ENCODE peak calls at places on chromosomes 5 and 9, in ten cellular contexts. L is RWPE2, S is mesenchymal stem cell, A is sigmoid colon, X is tibial nerve, R is MM.1S, F is small intestine, G is SK-N-MC, N is A549, M is mesendoderm. B is an unnamed sample.

GRCh38 chr5:527646-528591 is 3.7 kb upstream of the SLC9A3 start:
- DNase-seq in L (no peak), S (no peak), A (no peak), X (no peak), R (peak; percentile 5), F (no peak), G (no peak), N (no peak), M (no peak), B (no peak)

GRCh38 chr5:132591140-132591539 is 34.4 kb downstream of the RAD50 start:
- DNase-seq in L (no peak), S (peak; percentile 32), A (no peak), X (no peak), R (no peak), F (no peak), G (no peak), N (peak; percentile 18), M (peak; percentile 2), B (peak; percentile 14)

GRCh38 chr9:95574176-95574575 is 57.4 kb upstream of the PTCH1 start:
- DNase-seq in L (no peak), S (no peak), A (no peak), X (no peak), R (no peak), F (no peak), G (no peak), N (peak; percentile 14), M (no peak), B (peak; percentile 3)

GRCh38 chr5:43638556-43638955 is 35.6 kb downstream of the NNT start:
- DNase-seq in L (no peak), S (no peak), A (no peak), X (no peak), R (no peak), F (no peak), G (peak; percentile 39), N (no peak), M (no peak), B (no peak)

GRCh38 chr9:68844623-68845612 is 139.9 kb downstream of the PIP5K1B start:
- DNase-seq in L (no peak), S (peak; percentile 23), A (no peak), X (no peak), R (peak; percentile 74), F (no peak), G (no peak), N (peak; percentile 24), M (peak; percentile 65), B (peak; percentile 37)

GRCh38 chr5:68424799-68425537 is 209.4 kb downstream of the PIK3R1 start:
- DNase-seq in L (no peak), S (peak; percentile 52), A (no peak), X (no peak), R (peak; percentile 72), F (peak; percentile 77), G (no peak), N (no peak), M (no peak), B (peak; percentile 93)

GRCh38 chr5:152439791-152440190 is 34.7 kb upstream of the NMUR2 start:
- DNase-seq in L (no peak), S (no peak), A (no peak), X (no peak), R (no peak), F (no peak), G (no peak), N (no peak), M (no peak), B (no peak)

GRCh38 chr9:109574061-109574882 is 76.2 kb upstream of the PTPN3 start:
- DNase-seq in L (no peak), S (peak; percentile 75), A (no peak), X (no peak), R (peak; percentile 73), F (peak; percentile 52), G (peak; percentile 73), N (peak; percentile 58), M (peak; percentile 61), B (peak; percentile 51)

GRCh38 chr9:70298245-70298771 is 39.5 kb downstream of the SMC5 start:
- DNase-seq in L (no peak), S (no peak), A (no peak), X (no peak), R (no peak), F (no peak), G (no peak), N (no peak), M (no peak), B (no peak)

GRCh38 chr5:155728146-155728856 is 598.7 kb upstream of the SGCD start:
- DNase-seq in L (peak; percentile 72), S (peak; percentile 11), A (peak; percentile 70), X (no peak), R (no peak), F (peak; percentile 13), G (no peak), N (peak; percentile 64), M (peak; percentile 73), B (no peak)

GRCh38 chr5:155729684-155730059 is 597.3 kb upstream of the SGCD start:
- DNase-seq in L (no peak), S (no peak), A (no peak), X (no peak), R (no peak), F (no peak), G (no peak), N (no peak), M (peak; percentile 14), B (no peak)

GRCh38 chr5:155726267-155726666 is 600.7 kb upstream of the SGCD start:
- DNase-seq in L (no peak), S (peak; percentile 1), A (no peak), X (no peak), R (no peak), F (no peak), G (no peak), N (peak; percentile 21), M (peak; percentile 57), B (no peak)

GRCh38 chr5:155728857-155729683 is 597.9 kb upstream of the SGCD start:
- DNase-seq in L (peak; percentile 58), S (peak; percentile 1), A (no peak), X (no peak), R (no peak), F (no peak), G (no peak), N (no peak), M (peak; percentile 52), B (no peak)

GRCh38 chr5:155727512-155728145 is 599.3 kb upstream of the SGCD start:
- DNase-seq in L (no peak), S (no peak), A (no peak), X (no peak), R (no peak), F (no peak), G (no peak), N (peak; percentile 20), M (peak; percentile 20), B (no peak)
- H3K4me3 ChIP-seq in L (no peak overlapping the region), S (peak overlapping the region; percentile 45), A (peak overlapping the region; percentile 22), X (no peak overlapping the region), R (no peak overlapping the region), F (no peak overlapping the region), G (peak overlapping the region; percentile 46), N (peak overlapping the region; percentile 62), M (no peak overlapping the region), B (no peak overlapping the region)

GRCh38 chr5:159096555-159097460 is 2.9 kb downstream of the EBF1 start:
- DNase-seq in L (no peak), S (no peak), A (no peak), X (no peak), R (no peak), F (no peak), G (no peak), N (no peak), M (peak; percentile 47), B (no peak)
- H3K4me3 ChIP-seq in L (no peak overlapping the region), S (peak overlapping the region; percentile 98), A (peak overlapping the region; percentile 29), X (peak overlapping the region; percentile 58), R (no peak overlapping the region), F (peak overlapping the region; percentile 27), G (no peak overlapping the region), N (no peak overlapping the region), M (no peak overlapping the region), B (no peak overlapping the region)

DNA sequence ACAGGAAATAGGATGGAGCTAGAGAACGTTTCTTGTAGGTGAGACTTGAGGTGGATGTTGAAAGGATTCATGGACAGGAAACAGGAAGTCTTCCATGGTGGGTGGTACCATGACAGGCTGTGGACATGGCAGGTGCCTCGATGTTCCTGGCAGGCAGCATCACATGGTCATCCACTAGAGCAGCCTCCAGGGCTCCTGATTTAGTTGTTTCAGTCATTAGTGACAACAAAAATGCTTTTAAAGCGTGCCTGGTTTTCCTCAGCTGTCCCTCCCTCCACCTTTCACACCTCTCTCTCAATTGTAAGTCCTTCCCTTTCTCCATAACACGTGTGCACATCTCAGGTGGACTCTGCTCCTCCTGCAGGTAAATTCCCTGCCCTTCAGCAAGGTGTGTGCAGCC is 25.2 kb upstream of the ASPN start:
- DNase-seq in L (no peak), S (no peak), A (no peak), X (no peak), R (no peak), F (peak; percentile 12), G (no peak), N (no peak), M (no peak), B (peak; percentile 14)
- H3K4me3 ChIP-seq in L (no peak overlapping the region), S (peak overlapping the region; percentile 13), A (no peak overlapping the region), X (no peak overlapping the region), R (no peak overlapping the region), F (no peak overlapping the region), G (no peak overlapping the region), N (no peak overlapping the region), M (no peak overlapping the region), B (no peak overlapping the region)

DNA sequence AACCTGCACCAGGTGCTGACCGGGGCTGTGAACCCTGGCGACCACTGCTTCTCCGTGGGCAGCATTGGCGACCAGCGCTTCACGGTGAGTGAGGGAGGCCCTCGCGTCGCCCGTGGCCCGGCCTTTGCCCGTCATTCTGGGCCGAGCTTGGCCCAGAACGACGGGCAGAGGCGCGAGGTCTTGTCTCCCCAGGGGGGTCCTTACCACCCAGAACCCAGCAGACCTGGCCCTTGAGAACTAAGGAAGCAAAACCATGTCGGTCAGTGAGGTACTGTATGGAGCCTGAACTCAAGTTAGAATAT is 637 bp downstream of the DMXL1 start:
- DNase-seq in L (no peak), S (no peak), A (no peak), X (no peak), R (peak; percentile 23), F (no peak), G (no peak), N (no peak), M (no peak), B (no peak)
- H3K4me3 ChIP-seq in L (peak overlapping the region; percentile 75), S (peak overlapping the region; percentile 84), A (peak overlapping the region; percentile 89), X (peak overlapping the region; percentile 88), R (peak overlapping the region; percentile 78), F (peak overlapping the region; percentile 71), G (peak overlapping the region; percentile 97), N (peak overlapping the region; percentile 74), M (peak overlapping the region; percentile 82), B (peak overlapping the region; percentile 92)

GRCh38 chr5:179304871-179305270 is 40.4 kb downstream of the ADAMTS2 start:
- DNase-seq in L (no peak), S (no peak), A (no peak), X (no peak), R (no peak), F (no peak), G (no peak), N (no peak), M (no peak), B (no peak)
- H3K4me3 ChIP-seq in L (no peak overlapping the region), S (no peak overlapping the region), A (no peak overlapping the region), X (no peak overlapping the region), R (no peak overlapping the region), F (no peak overlapping the region), G (no peak overlapping the region), N (no peak overlapping the region), M (no peak overlapping the region), B (no peak overlapping the region)

GRCh38 chr5:122760281-122760680 is 14.6 kb upstream of the SNX2 start:
- DNase-seq in L (no peak), S (no peak), A (no peak), X (no peak), R (no peak), F (no peak), G (no peak), N (no peak), M (peak; percentile 42), B (no peak)
- H3K4me3 ChIP-seq in L (no peak overlapping the region), S (no peak overlapping the region), A (no peak overlapping the region), X (no peak overlapping the region), R (no peak overlapping the region), F (no peak overlapping the region), G (no peak overlapping the region), N (no peak overlapping the region), M (no peak overlapping the region), B (no peak overlapping the region)

B was measured in Jurkat, Clone E6-1.